ENCODE peak calls at places on chromosomes 5 and 9, in eight cellular contexts. I is neural progenitor cell, E is BJ, L is fibroblast of lung, U is GM06990, R is Caco-2, W is IMR-90, C is heart right ventricle. N is an unnamed sample. For H3K36me3, the result is how much of the 10 kb centered on the place peaks cover.

GRCh38 chr9:107946364-107947137 is 457.0 kb upstream of the KLF4 start:
- DNase-seq in I (no peak), E (no peak), L (no peak), U (no peak), R (no peak), W (no peak), C (no peak), N (no peak)

GRCh38 chr5:138844812-138845513 is 30.2 kb downstream of the LRRTM2 start:
- DNase-seq in I (no peak), E (peak), L (peak), U (no peak), R (no peak), W (peak), C (no peak), N (no peak)

GRCh38 chr9:73067074-73067473 is 84.6 kb upstream of the ANXA1 start:
- DNase-seq in I (no peak), E (no peak), L (no peak), U (no peak), R (no peak), W (no peak), C (no peak), N (no peak)

GRCh38 chr5:133637206-133637605 is 24.9 kb upstream of the FSTL4 start:
- DNase-seq in I (no peak), E (no peak), L (no peak), U (no peak), R (no peak), W (no peak), C (no peak), N (no peak)

GRCh38 chr9:89226076-89226475 is 47.5 kb upstream of the SHC3 start:
- DNase-seq in I (peak), E (no peak), L (peak), U (no peak), R (no peak), W (peak), C (no peak), N (no peak)

GRCh38 chr5:81542242-81542641 is 148.3 kb upstream of the ACOT12 start:
- DNase-seq in I (no peak), E (no peak), L (no peak), U (no peak), R (no peak), W (no peak), C (no peak), N (no peak)

GRCh38 chr5:165321912-165322311 is 1816.5 kb downstream of the MAT2B start:
- DNase-seq in I (no peak), E (no peak), L (peak), U (no peak), R (no peak), W (peak), C (no peak), N (no peak)

GRCh38 chr9:75089369-75089766 is 1.1 kb downstream of the OSTF1 start:
- DNase-seq in I (no peak), E (no peak), L (no peak), U (no peak), R (no peak), W (no peak), C (no peak), N (no peak)

GRCh38 chr5:155822177-155822576 is 504.8 kb upstream of the SGCD start:
- DNase-seq in I (no peak), E (no peak), L (no peak), U (no peak), R (no peak), W (no peak), C (no peak), N (no peak)

GRCh38 chr5:133918316-133918715 is 50.1 kb downstream of the C5orf15 start:
- DNase-seq in I (no peak), E (no peak), L (no peak), U (no peak), R (no peak), W (no peak), C (no peak), N (no peak)

GRCh38 chr5:119919279-119919678 is 289.9 kb downstream of the FAM170A start:
- DNase-seq in I (no peak), E (no peak), L (no peak), U (no peak), R (no peak), W (no peak), C (no peak), N (no peak)

GRCh38 chr5:102547161-102547560 is 48.4 kb upstream of the SLCO6A1 start:
- DNase-seq in I (no peak), E (no peak), L (no peak), U (no peak), R (no peak), W (no peak), C (no peak), N (no peak)

GRCh38 chr5:10331341-10331796 is 22.1 kb upstream of the MARCHF6 start:
- DNase-seq in I (no peak), E (no peak), L (peak), U (no peak), R (no peak), W (peak), C (peak), N (no peak)

GRCh38 chr5:55226027-55226933 is 835 bp downstream of the MCIDAS start:
- DNase-seq in I (peak), E (no peak), L (no peak), U (peak), R (peak), W (peak), C (peak), N (no peak)

GRCh38 chr5:144142826-144143167 is 27.7 kb downstream of the YIPF5 start:
- DNase-seq in I (no peak), E (no peak), L (no peak), U (no peak), R (no peak), W (no peak), C (no peak), N (no peak)

GRCh38 chr9:127927457-127928231 is 2.9 kb downstream of the PIP5KL1 start:
- DNase-seq in I (peak), E (no peak), L (no peak), U (no peak), R (peak), W (no peak), C (no peak), N (no peak)

GRCh38 chr5:136162001-136162400 is 29.4 kb downstream of the SMAD5 start:
- DNase-seq in I (no peak), E (no peak), L (no peak), U (no peak), R (no peak), W (peak), C (no peak), N (no peak)

GRCh38 chr5:116572375-116573278 is 2.0 kb downstream of the SEMA6A start:
- DNase-seq in I (peak), E (no peak), L (peak), U (peak), R (peak), W (no peak), C (peak), N (no peak)

GRCh38 chr9:133703571-133704399 is 34.4 kb downstream of the SARDH start:
- DNase-seq in I (no peak), E (no peak), L (no peak), U (no peak), R (no peak), W (no peak), C (no peak), N (no peak)

GRCh38 chr5:72555871-72556270 is 48.7 kb upstream of the ZNF366 start:
- DNase-seq in I (peak), E (no peak), L (peak), U (no peak), R (no peak), W (no peak), C (no peak), N (no peak)

GRCh38 chr5:102975457-102976182 is 144.3 kb downstream of the GIN1 start:
- DNase-seq in I (no peak), E (peak), L (peak), U (no peak), R (no peak), W (peak), C (no peak), N (no peak)

GRCh38 chr9:26756881-26757280 is 135.7 kb downstream of the CAAP1 start:
- DNase-seq in I (no peak), E (no peak), L (no peak), U (no peak), R (no peak), W (no peak), C (no peak), N (no peak)

GRCh38 chr5:40240671-40241070 is 439.0 kb upstream of the PTGER4 start:
- DNase-seq in I (no peak), E (no peak), L (no peak), U (no peak), R (no peak), W (no peak), C (no peak), N (no peak)

GRCh38 chr9:928363-929042 is 48.0 kb upstream of the DMRT3 start:
- DNase-seq in I (peak), E (no peak), L (no peak), U (no peak), R (peak), W (no peak), C (no peak), N (peak)

GRCh38 chr5:125883223-125883622 is 540.0 kb upstream of the GRAMD2B start:
- DNase-seq in I (no peak), E (no peak), L (no peak), U (no peak), R (no peak), W (no peak), C (no peak), N (no peak)

GRCh38 chr5:91865920-91866319 is 482.8 kb upstream of the ARRDC3 start:
- DNase-seq in I (peak), E (no peak), L (no peak), U (no peak), R (no peak), W (no peak), C (no peak), N (no peak)

GRCh38 chr9:37421914-37422288 is 595 bp upstream of the GRHPR start:
- DNase-seq in I (no peak), E (no peak), L (no peak), U (no peak), R (no peak), W (no peak), C (no peak), N (no peak)

GRCh38 chr9:125659954-125660353 is 47.1 kb downstream of the MAPKAP1 start:
- DNase-seq in I (no peak), E (no peak), L (peak), U (peak), R (no peak), W (peak), C (no peak), N (peak)

GRCh38 chr9:73133921-73134407 is 17.7 kb upstream of the ANXA1 start:
- DNase-seq in I (no peak), E (no peak), L (peak), U (no peak), R (no peak), W (no peak), C (no peak), N (no peak)

GRCh38 chr5:151480859-151481258 is 33.5 kb downstream of the SLC36A1 start:
- DNase-seq in I (no peak), E (no peak), L (peak), U (no peak), R (no peak), W (peak), C (no peak), N (no peak)

GRCh38 chr9:82934949-82935348 is 128.0 kb downstream of the RASEF start:
- DNase-seq in I (peak), E (no peak), L (peak), U (no peak), R (peak), W (peak), C (no peak), N (peak)

GRCh38 chr9:80076105-80076504 is 504.3 kb downstream of the TLE4 start:
- DNase-seq in I (no peak), E (no peak), L (no peak), U (no peak), R (no peak), W (no peak), C (no peak), N (no peak)

GRCh38 chr5:116455061-116455460 is 119.6 kb downstream of the SEMA6A start:
- DNase-seq in I (no peak), E (no peak), L (no peak), U (no peak), R (no peak), W (peak), C (no peak), N (no peak)

GRCh38 chr9:91207481-91207888 is 154.2 kb downstream of the AUH start:
- DNase-seq in I (no peak), E (no peak), L (peak), U (no peak), R (no peak), W (peak), C (no peak), N (no peak)

GRCh38 chr9:90802534-90802933 is 915 bp downstream of the SYK start:
- DNase-seq in I (no peak), E (no peak), L (no peak), U (no peak), R (no peak), W (no peak), C (no peak), N (no peak)

GRCh38 chr9:124812401-124813016 is 35.6 kb downstream of the OLFML2A start:
- DNase-seq in I (peak), E (peak), L (peak), U (no peak), R (peak), W (peak), C (no peak), N (peak)

DNA sequence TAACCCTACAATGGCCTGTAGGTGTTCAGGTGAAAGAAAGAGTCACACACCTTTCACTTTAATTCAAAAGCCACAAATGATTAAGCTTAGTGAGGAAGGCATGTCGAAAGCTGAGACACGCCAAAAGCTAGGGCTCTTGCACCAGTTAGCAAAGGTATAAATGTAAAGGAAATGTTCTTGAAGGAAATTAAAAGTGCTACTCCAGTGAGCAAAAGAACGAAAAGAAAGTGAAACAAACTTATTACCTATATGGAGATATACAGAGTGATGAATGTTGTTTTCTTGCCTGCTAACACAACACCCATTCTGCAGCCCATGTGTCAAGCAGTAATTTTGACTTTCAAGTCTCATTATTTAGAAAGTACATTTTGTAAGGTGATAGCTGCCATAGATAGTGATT is 254.2 kb upstream of the SLC24A2 start:
- DNase-seq in I (no peak), E (no peak), L (no peak), U (no peak), R (no peak), W (no peak), C (no peak), N (no peak)
- H3K4me3 ChIP-seq in I (no peak), E (no peak), L (no peak), U (peak), R (no peak), W (no peak), C (no peak), N (no peak)

DNA sequence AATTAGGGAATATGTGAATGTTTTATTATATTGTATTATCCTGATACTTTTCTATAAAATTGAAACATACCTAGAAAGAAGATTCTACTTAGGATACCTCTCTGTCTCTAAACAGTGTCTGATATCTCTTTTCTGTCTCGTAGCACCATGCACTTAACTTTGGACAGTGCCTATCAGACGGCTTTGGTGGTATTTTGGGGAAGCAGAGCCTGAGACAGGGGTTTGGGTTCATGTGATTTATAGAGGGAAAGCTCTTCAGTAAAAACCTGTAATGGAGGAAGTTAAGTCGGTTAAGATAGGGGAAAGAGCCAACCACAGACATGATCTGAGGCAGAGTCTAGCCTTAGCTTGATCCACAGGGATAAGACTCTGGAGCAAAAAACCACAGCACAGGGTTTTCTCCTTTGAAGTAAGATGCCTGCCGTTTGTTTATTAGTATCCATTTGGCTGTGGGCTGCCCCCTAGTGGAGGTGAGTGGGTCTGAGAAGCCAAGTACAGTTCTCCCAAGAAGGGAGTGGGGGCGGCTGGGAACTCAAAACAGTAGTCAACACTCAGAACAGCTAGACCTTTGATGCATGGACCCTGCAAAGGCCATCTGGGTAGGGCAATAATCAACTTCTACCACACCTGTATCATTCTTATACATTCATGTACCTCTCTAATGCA is 141.2 kb upstream of the ASTN2 start:
- DNase-seq in I (peak), E (no peak), L (no peak), U (peak), R (peak), W (no peak), C (peak), N (no peak)
- TF ChIP-seq CTCF in I (peak), E (peak), L (no peak), U (peak), R (peak), W (no peak), C (peak), N (peak)

DNA sequence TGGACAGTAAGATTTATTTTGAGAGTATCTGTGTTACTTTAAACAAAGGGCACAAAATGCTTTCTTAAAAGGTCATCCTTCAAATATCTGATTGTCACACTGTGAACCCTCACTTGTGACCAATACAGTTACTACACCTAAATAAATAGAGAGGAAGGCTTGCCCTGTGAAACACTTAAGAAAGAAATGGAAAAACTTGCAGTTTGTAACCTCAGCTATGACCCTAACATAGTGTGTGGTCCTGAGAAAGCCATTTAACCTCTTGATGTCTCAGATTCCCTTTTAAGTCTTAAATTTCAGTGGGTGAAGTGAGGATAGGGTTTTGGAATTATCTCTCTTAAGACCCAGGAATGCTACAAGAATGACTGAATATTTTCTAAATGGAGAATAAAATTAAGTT is 126.7 kb upstream of the SLC27A6 start:
- DNase-seq in I (no peak), E (no peak), L (no peak), U (no peak), R (no peak), W (no peak), C (no peak), N (no peak)
- H3K36me3 ChIP-seq in I (under half), E (under half), L (under half), U (under half), R (under half), W (under half), C (under half), N (under half)

GRCh38 chr5:14894748-14895147 is 23.2 kb upstream of the ANKH start:
- DNase-seq in I (no peak), E (no peak), L (no peak), U (no peak), R (no peak), W (no peak), C (no peak), N (no peak)

GRCh38 chr5:14900661-14901461 is 29.3 kb upstream of the ANKH start:
- DNase-seq in I (no peak), E (peak), L (peak), U (no peak), R (no peak), W (peak), C (peak), N (no peak)

GRCh38 chr5:14895301-14895700 is 23.7 kb upstream of the ANKH start:
- DNase-seq in I (no peak), E (no peak), L (no peak), U (no peak), R (no peak), W (no peak), C (no peak), N (no peak)

GRCh38 chr5:14893351-14893750 is 21.8 kb upstream of the ANKH start:
- DNase-seq in I (no peak), E (no peak), L (no peak), U (no peak), R (no peak), W (no peak), C (no peak), N (no peak)

DNA sequence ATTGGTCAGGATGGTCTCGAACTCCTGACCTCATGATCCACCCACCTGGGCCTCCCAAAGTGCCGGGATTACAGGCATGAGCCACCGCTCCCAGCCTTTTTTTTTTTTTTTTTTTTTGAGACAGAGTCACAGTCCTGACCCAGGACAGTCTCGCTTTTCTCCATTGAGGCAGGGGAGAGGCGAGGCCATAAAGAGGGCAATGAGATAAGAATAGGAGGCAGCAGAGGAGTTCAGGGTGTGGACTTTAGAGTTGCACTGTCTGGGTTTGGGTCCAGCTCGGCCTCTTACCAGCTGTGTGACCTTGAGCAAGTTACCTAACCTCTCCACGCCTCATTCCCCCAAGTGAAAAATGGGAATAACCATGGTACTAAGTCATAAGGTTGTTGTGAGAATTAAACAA is 24.5 kb upstream of the ANKH start:
- DNase-seq in I (no peak), E (no peak), L (no peak), U (no peak), R (no peak), W (no peak), C (no peak), N (no peak)
- H3K4me3 ChIP-seq in I (no peak), E (no peak), L (no peak), U (no peak), R (no peak), W (no peak), C (no peak), N (no peak)

GRCh38 chr5:8340261-8340660 is 471.3 kb downstream of the MTRR start:
- DNase-seq in I (no peak), E (no peak), L (no peak), U (no peak), R (no peak), W (no peak), C (no peak), N (no peak)

GRCh38 chr5:8341416-8341815 is 472.5 kb downstream of the MTRR start:
- DNase-seq in I (no peak), E (no peak), L (no peak), U (no peak), R (no peak), W (no peak), C (no peak), N (no peak)

DNA sequence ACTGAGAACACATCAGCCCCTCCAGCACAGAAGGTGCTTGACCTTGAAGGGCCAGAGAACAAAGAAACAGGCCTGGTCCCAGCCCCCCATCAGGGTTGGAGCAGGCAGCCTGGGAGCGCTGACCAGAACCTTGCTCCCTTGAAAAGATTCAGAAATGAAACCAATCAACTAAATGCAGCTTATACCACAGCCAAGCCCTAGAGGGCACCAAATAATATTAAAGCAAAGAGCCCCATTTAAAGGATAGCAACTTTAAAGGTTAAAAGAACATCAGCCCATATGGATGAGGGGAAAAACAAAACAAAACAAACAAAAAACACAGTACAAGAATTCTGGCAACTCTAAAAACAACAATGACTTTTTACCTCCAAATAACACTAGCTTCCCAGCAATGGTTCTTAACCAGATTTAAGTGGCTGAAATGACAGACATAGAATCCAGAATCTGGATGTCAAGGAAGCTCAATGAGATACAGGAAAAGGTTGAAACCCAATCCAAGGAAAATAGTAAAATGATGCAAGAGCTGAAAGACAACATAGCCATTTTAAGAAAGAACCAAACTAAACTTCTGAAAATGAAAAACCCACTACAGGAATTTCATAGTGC is 471.9 kb downstream of the MTRR start:
- DNase-seq in I (peak), E (no peak), L (peak), U (no peak), R (no peak), W (peak), C (no peak), N (no peak)
- TF ChIP-seq CTCF in I (peak), E (peak), L (peak), U (peak), R (peak), W (peak), C (peak), N (peak)

N was measured in kidney epithelial cell.